ENCODE peak calls at places on chromosomes 7 and 10, in seven cellular contexts. I, D, O, P, U, K and B are unnamed samples.
A peak's percentile ranks its signal among the peaks of the same experiment; 100 is the strongest.

GRCh38 chr10:114708717-114709352 is 50.8 kb upstream of the ABLIM1 start:
- DNase-seq in I (peak; percentile 76), U (peak; percentile 95), O (peak; percentile 89), D (no peak), K (peak; percentile 44), P (no peak), B (peak; percentile 73)

GRCh38 chr7:14507617-14508016 is 394.9 kb downstream of the DGKB start:
- DNase-seq in D (no peak), O (no peak), U (peak; percentile 66), P (peak; percentile 4), I (peak; percentile 97), K (no peak), B (peak; percentile 94)

GRCh38 chr7:148672041-148672440 is 26.7 kb upstream of the CUL1 start:
- DNase-seq in P (no peak), O (no peak), D (no peak), K (no peak), U (no peak), I (peak; percentile 44), B (peak; percentile 38)

GRCh38 chr10:87713707-87714106 is 54.0 kb downstream of the PAPSS2 start:
- DNase-seq in O (no peak), P (no peak), K (no peak), U (no peak), I (no peak), D (no peak), B (no peak)

GRCh38 chr7:95547949-95548348 is 48.4 kb downstream of the PDK4 start:
- DNase-seq in O (no peak), P (no peak), D (no peak), I (no peak), U (no peak), K (no peak), B (no peak)

GRCh38 chr10:65341323-65341922 is 1584.4 kb upstream of the LRRTM3 start:
- DNase-seq in U (peak; percentile 71), O (no peak), K (no peak), D (no peak), P (peak; percentile 20), I (peak; percentile 11), B (peak; percentile 80)

GRCh38 chr10:79070091-79070610 is 1.4 kb downstream of the ZMIZ1 start:
- DNase-seq in D (no peak), K (no peak), U (peak; percentile 54), O (no peak), I (no peak), P (no peak), B (no peak)

GRCh38 chr7:87047-87446 is 105.3 kb upstream of the FAM20C start:
- DNase-seq in O (no peak), D (no peak), K (no peak), P (no peak), U (peak; percentile 40), I (no peak), B (no peak)

GRCh38 chr10:105586451-105587098 is 945.5 kb downstream of the SORCS3 start:
- DNase-seq in I (peak; percentile 3), O (no peak), K (no peak), U (peak; percentile 24), P (peak; percentile 15), D (no peak), B (peak; percentile 1)